ENCODE peak calls at places on chromosome 21, in seven cellular contexts. I, Z, B, U, C, M and K are unnamed samples.

GRCh38 chr21:35438643-35439404 is 389.7 kb upstream of the RUNX1 start:
- DNase-seq in I (no peak), Z (no peak), B (no peak), U (no peak), C (no peak), M (no peak), K (no peak)

GRCh38 chr21:44478124-44478800 is 23.0 kb downstream of the LRRC3 start:
- DNase-seq in I (no peak), Z (no peak), B (no peak), U (no peak), C (no peak), M (peak), K (no peak)

GRCh38 chr21:36783612-36784383 is 84.9 kb downstream of the SIM2 start:
- DNase-seq in I (no peak), Z (peak), B (peak), U (no peak), C (no peak), M (peak), K (no peak)

GRCh38 chr21:45136927-45137611 is 62.7 kb downstream of the ADARB1 start:
- DNase-seq in I (no peak), Z (peak), B (peak), U (peak), C (peak), M (peak), K (peak)

GRCh38 chr21:15794277-15794912 is 64.6 kb downstream of the USP25 start:
- DNase-seq in I (no peak), Z (no peak), B (no peak), U (no peak), C (no peak), M (no peak), K (no peak)

GRCh38 chr21:34544032-34544496 is 32.1 kb upstream of the KCNE1 start:
- DNase-seq in I (no peak), Z (peak), B (peak), U (peak), C (no peak), M (peak), K (peak)

GRCh38 chr21:16870116-16870515 is 642.7 kb upstream of the CXADR start:
- DNase-seq in I (no peak), Z (peak), B (no peak), U (no peak), C (peak), M (no peak), K (no peak)

GRCh38 chr21:32516729-32517649 is 68.3 kb downstream of the TCP10L start:
- DNase-seq in I (no peak), Z (peak), B (peak), U (peak), C (peak), M (no peak), K (no peak)

GRCh38 chr21:44911384-44912157 is 9.1 kb downstream of the ITGB2 start:
- DNase-seq in I (no peak), Z (no peak), B (peak), U (no peak), C (no peak), M (no peak), K (no peak)

GRCh38 chr21:15141236-15141970 is 76.6 kb upstream of the NRIP1 start:
- DNase-seq in I (no peak), Z (no peak), B (no peak), U (no peak), C (no peak), M (no peak), K (no peak)

GRCh38 chr21:35075546-35075945 is 26.4 kb upstream of the RUNX1 start:
- DNase-seq in I (no peak), Z (peak), B (peak), U (no peak), C (no peak), M (no peak), K (no peak)

GRCh38 chr21:14991957-14992356 is 72.8 kb downstream of the NRIP1 start:
- DNase-seq in I (peak), Z (no peak), B (peak), U (no peak), C (no peak), M (no peak), K (no peak)

GRCh38 chr21:33578959-33579542 is 9.4 kb downstream of the DONSON start:
- DNase-seq in I (no peak), Z (peak), B (peak), U (no peak), C (peak), M (no peak), K (no peak)

GRCh38 chr21:15254111-15254510 is 189.3 kb upstream of the NRIP1 start:
- DNase-seq in I (no peak), Z (no peak), B (no peak), U (no peak), C (no peak), M (no peak), K (no peak)

GRCh38 chr21:36470294-36470693 is 9.6 kb downstream of the CLDN14 start:
- DNase-seq in I (no peak), Z (no peak), B (no peak), U (no peak), C (no peak), M (no peak), K (no peak)

GRCh38 chr21:15968911-15969310 is 239.1 kb downstream of the USP25 start:
- DNase-seq in I (no peak), Z (no peak), B (no peak), U (no peak), C (no peak), M (no peak), K (no peak)

GRCh38 chr21:36700295-36700960 is 1.5 kb downstream of the SIM2 start:
- DNase-seq in I (no peak), Z (no peak), B (no peak), U (no peak), C (no peak), M (no peak), K (no peak)

GRCh38 chr21:45130324-45130774 is 56.0 kb downstream of the ADARB1 start:
- DNase-seq in I (no peak), Z (peak), B (peak), U (peak), C (no peak), M (no peak), K (no peak)

GRCh38 chr21:26169611-26170470 is 729 bp downstream of the APP start:
- DNase-seq in I (no peak), Z (peak), B (peak), U (peak), C (no peak), M (peak), K (peak)
- TF ChIP-seq CTCF in I (no peak), Z (no peak), B (no peak), U (no peak), C (no peak), M (peak), K (no peak)

DNA sequence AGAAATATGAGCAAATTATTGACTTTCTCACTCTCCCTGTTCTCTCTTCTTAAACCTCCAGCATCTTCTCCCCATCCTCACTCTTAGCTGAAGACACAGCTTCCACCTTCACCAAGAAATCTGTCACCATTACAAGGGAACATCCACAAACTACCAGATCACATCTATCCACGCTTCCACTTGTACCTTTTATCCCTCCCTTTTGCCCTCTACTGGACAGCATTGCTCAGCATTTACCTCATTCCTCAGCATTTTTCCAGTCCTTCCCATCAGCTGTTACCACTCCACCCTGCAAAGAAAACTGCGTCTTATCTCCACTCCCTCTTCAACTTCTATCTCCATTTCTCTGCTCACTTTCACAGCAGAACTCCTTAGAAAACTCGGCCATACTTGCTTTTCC is 42.6 kb downstream of the KCNJ6 start:
- DNase-seq in I (no peak), Z (no peak), B (peak), U (no peak), C (no peak), M (no peak), K (no peak)
- TF ChIP-seq CTCF in I (no peak), Z (peak), B (no peak), U (no peak), C (no peak), M (peak), K (no peak)

GRCh38 chr21:39088831-39089380 is 94.3 kb downstream of the PSMG1 start:
- DNase-seq in I (no peak), Z (peak), B (peak), U (no peak), C (no peak), M (no peak), K (no peak)
- TF ChIP-seq CTCF in I (no peak), Z (no peak), B (no peak), U (no peak), C (no peak), M (no peak), K (no peak)

GRCh38 chr21:46324390-46325072 is 575 bp downstream of the PCNT start:
- DNase-seq in I (no peak), Z (peak), B (peak), U (peak), C (peak), M (peak), K (peak)
- TF ChIP-seq CTCF in I (no peak), Z (no peak), B (peak), U (no peak), C (peak), M (no peak), K (no peak)

DNA sequence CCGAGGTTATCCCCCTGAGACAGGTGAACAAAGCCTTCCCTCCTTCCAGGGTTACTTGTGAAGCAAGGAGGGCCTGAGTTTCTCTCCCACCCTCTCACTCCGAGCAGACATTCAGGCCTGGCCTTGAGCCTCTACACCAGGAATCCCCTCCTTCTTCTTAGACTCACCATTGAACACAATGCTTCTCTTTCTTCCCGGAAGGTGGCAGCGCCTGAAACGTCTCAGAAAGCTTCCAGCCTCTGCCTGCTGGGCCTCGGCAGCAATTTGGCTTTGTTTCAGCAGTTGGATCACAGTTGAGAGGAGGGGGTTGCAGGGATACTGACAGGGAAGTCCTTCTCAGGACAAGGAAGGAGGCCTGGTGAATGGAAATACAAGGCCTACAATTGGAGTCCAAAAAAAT is 6.3 kb downstream of the CLDN8 start:
- DNase-seq in I (no peak), Z (no peak), B (no peak), U (no peak), C (no peak), M (no peak), K (no peak)
- TF ChIP-seq CTCF in I (no peak), Z (no peak), B (no peak), U (no peak), C (no peak), M (no peak), K (no peak)

DNA sequence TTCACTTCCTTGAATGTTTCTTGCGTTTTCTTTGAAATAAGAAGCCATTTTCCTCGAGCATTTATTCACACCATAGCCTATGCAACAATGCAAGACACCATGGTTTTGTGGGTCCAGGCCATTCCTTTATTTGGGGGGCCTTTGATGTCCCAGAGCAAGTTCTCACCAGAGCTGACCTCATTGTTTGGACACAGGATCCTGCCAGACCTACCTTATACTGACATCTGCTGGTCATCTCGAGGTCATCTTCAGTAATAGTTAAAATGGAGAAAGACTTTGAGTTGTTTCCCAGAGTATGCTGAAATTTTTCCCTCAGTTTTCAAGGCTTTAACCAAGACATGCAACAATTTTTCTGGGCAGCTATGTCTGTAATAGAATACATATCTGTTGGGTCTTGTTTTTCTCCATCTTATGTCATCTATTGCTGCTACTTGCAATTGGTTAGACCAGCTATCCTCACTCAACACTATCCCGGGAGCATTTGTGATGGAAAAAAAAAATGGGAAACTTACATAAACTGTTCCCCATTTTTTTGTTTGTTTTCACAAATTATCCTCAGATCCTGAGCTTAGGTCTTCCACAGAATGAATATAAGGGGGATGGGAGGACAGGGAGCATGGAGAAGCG is 34.0 kb upstream of the BACE2 start:
- DNase-seq in I (peak), Z (peak), B (peak), U (no peak), C (no peak), M (no peak), K (no peak)
- TF ChIP-seq CTCF in I (peak), Z (peak), B (peak), U (no peak), C (peak), M (peak), K (peak)

GRCh38 chr21:42346866-42347600 is 3.8 kb downstream of the TFF2 start:
- DNase-seq in I (no peak), Z (no peak), B (no peak), U (no peak), C (no peak), M (no peak), K (no peak)
- TF ChIP-seq CTCF in I (no peak), Z (no peak), B (no peak), U (no peak), C (no peak), M (no peak), K (no peak)